ENCODE peak calls at places on chromosomes 1 and 21, in five cellular contexts. O is endothelial cell of umbilical vein, L is H1, B is K562, N is GM12878. E is an unnamed sample.

GRCh38 chr1:145927073-145927886 is at the start of gene RBM8A:
- DNase-seq in O (peak), B (peak), N (peak), L (peak), E (peak)

GRCh38 chr1:220769205-220769604 is 17.5 kb upstream of the MTARC1 start:
- DNase-seq in O (no peak), L (no peak), N (no peak), B (peak), E (no peak)

GRCh38 chr1:198272492-198272891 is 115.7 kb downstream of the NEK7 start:
- DNase-seq in O (peak), N (no peak), B (no peak), L (no peak), E (no peak)

GRCh38 chr1:235557495-235557894 is 53.2 kb upstream of the B3GALNT2 start:
- DNase-seq in L (no peak), O (no peak), N (no peak), B (peak), E (peak)

GRCh38 chr1:41476807-41477361 is 7.6 kb downstream of the EDN2 start:
- DNase-seq in N (no peak), L (no peak), O (no peak), B (no peak), E (no peak)

GRCh38 chr1:113388621-113389355 is 1.5 kb upstream of the MAGI3 start:
- DNase-seq in B (peak), N (no peak), L (no peak), O (peak), E (no peak)

GRCh38 chr1:58922302-58923089 is 138.6 kb upstream of the JUN start:
- DNase-seq in L (no peak), N (peak), O (no peak), B (no peak), E (no peak)

GRCh38 chr1:220430586-220430985 is 97.3 kb upstream of the MARK1 start:
- DNase-seq in O (no peak), N (no peak), L (no peak), B (no peak), E (no peak)

GRCh38 chr1:186236921-186237320 is 138.1 kb downstream of the TPR start:
- DNase-seq in B (no peak), L (no peak), N (no peak), O (peak), E (no peak)

GRCh38 chr1:23389846-23390321 is 20.2 kb upstream of the ZNF436 start:
- DNase-seq in N (no peak), O (no peak), B (no peak), L (no peak), E (no peak)

GRCh38 chr1:20640183-20640597 is 6.9 kb downstream of the PINK1 start:
- DNase-seq in O (peak), B (peak), L (no peak), N (peak), E (peak)

GRCh38 chr1:149885364-149886111 is 13.8 kb upstream of the BOLA1 start:
- DNase-seq in B (peak), O (peak), L (no peak), N (peak), E (peak)

GRCh38 chr1:171999756-172000155 is 158.5 kb downstream of the DNM3 start:
- DNase-seq in O (no peak), L (no peak), N (no peak), B (no peak), E (no peak)

GRCh38 chr1:90810681-90811080 is 93.6 kb upstream of the BARHL2 start:
- DNase-seq in L (no peak), O (no peak), B (no peak), N (no peak), E (no peak)

GRCh38 chr1:175635092-175635491 is 108.3 kb downstream of the TNR start:
- DNase-seq in B (no peak), O (no peak), L (no peak), N (no peak), E (no peak)

GRCh38 chr1:240946926-240947325 is 335.0 kb upstream of the GREM2 start:
- DNase-seq in N (no peak), O (peak), B (peak), L (no peak), E (peak)

GRCh38 chr21:15442743-15443142 is 287.0 kb upstream of the USP25 start:
- DNase-seq in B (no peak), N (no peak), L (no peak), O (no peak), E (no peak)

GRCh38 chr1:110872745-110873435 is at the start of gene CD53:
- DNase-seq in B (peak), O (no peak), L (no peak), N (peak), E (no peak)

GRCh38 chr1:169466259-169467230 is 19.2 kb downstream of the SLC19A2 start:
- DNase-seq in O (peak), B (peak), L (no peak), N (no peak), E (peak)

GRCh38 chr1:55735110-55735509 is 519.9 kb upstream of the USP24 start:
- DNase-seq in L (no peak), N (no peak), B (no peak), O (no peak), E (no peak)

GRCh38 chr1:151988405-151988851 is 5.2 kb downstream of the S100A10 start:
- DNase-seq in O (peak), B (peak), L (no peak), N (no peak), E (no peak)

GRCh38 chr1:151990856-151991198 is 2.8 kb downstream of the S100A10 start:
- DNase-seq in B (no peak), N (no peak), O (peak), L (no peak), E (no peak)

GRCh38 chr1:151991663-151992344 is 1.9 kb downstream of the S100A10 start:
- DNase-seq in B (no peak), L (no peak), N (no peak), O (peak), E (no peak)

GRCh38 chr1:151990058-151990855 is 3.4 kb downstream of the S100A10 start:
- DNase-seq in L (no peak), B (no peak), N (no peak), O (peak), E (no peak)

GRCh38 chr1:151989131-151989868 is 4.4 kb downstream of the S100A10 start:
- DNase-seq in N (no peak), O (peak), B (no peak), L (no peak), E (no peak)
- TF ChIP-seq POLR2AphosphoS5 in N (no peak), O (peak), B (no peak), L (no peak), E (no peak)

GRCh38 chr21:42654179-42654912 is 925 bp downstream of the PDE9A start:
- DNase-seq in O (no peak), B (no peak), N (no peak), L (no peak), E (peak)

GRCh38 chr21:42650441-42651421 is 2.7 kb upstream of the PDE9A start:
- DNase-seq in L (no peak), N (no peak), O (no peak), B (no peak), E (no peak)

GRCh38 chr21:42653492-42654061 is at the start of gene PDE9A:
- DNase-seq in L (no peak), N (no peak), O (no peak), B (peak), E (peak)

GRCh38 chr21:42651515-42652401 is 1.7 kb upstream of the PDE9A start:
- DNase-seq in O (no peak), L (no peak), B (no peak), N (no peak), E (no peak)

GRCh38 chr21:42652527-42653491 is 612 bp upstream of the PDE9A start:
- DNase-seq in O (peak), B (peak), N (no peak), L (no peak), E (peak)
- TF ChIP-seq EZH2 in O (peak), B (no peak), N (no peak), L (no peak), E (no peak)

GRCh38 chr1:212039622-212040021 is 4.1 kb downstream of the DTL start:
- DNase-seq in N (no peak), B (no peak), L (no peak), O (no peak), E (no peak)
- H3K4me2 ChIP-seq in N (peak), B (no peak), L (no peak), O (no peak), E (no peak)

DNA sequence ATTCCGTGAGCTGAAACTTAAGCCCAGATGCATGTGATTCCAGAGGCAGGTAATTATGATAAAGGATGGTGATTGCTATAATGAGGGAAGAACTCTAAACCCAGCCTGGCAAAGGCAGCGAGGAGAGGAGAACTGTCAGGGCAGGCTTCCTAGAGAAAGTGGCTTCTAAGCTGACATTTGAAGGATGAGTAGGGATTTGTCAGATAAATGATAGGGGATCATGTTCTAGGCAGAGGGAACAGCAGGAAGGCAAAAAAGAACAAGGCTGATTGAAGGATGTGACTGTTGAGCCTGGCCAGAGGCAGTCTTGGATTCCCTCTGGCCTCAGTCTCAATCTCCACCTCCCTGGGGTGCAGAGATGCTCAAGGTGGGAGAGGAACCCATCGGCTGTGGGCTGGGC is 146.4 kb upstream of the POU3F1 start:
- DNase-seq in N (no peak), L (no peak), B (no peak), O (no peak), E (no peak)
- TF ChIP-seq POLR2AphosphoS5 in N (no peak), L (no peak), B (no peak), O (no peak), E (no peak)

GRCh38 chr1:156388814-156389137 is 19.8 kb downstream of the RHBG start:
- DNase-seq in N (no peak), O (no peak), L (no peak), B (no peak), E (no peak)

GRCh38 chr1:156386134-156386901 is 17.3 kb downstream of the RHBG start:
- DNase-seq in L (no peak), O (no peak), B (no peak), N (no peak), E (no peak)

GRCh38 chr1:156386949-156387898 is 18.2 kb downstream of the RHBG start:
- DNase-seq in O (no peak), N (no peak), L (no peak), B (no peak), E (no peak)

GRCh38 chr1:156389311-156389710 is 20.3 kb downstream of the RHBG start:
- DNase-seq in B (no peak), O (no peak), N (no peak), L (no peak), E (no peak)

GRCh38 chr1:156387899-156388813 is 19.1 kb downstream of the RHBG start:
- DNase-seq in O (no peak), B (no peak), L (no peak), N (no peak), E (peak)
- TF ChIP-seq EZH2 in O (peak), B (no peak), L (no peak), N (no peak), E (peak)

GRCh38 chr1:24826510-24826909 is 81.3 kb downstream of the CLIC4 start:
- DNase-seq in O (peak), L (no peak), N (no peak), B (no peak), E (no peak)
- H3K4me2 ChIP-seq in O (no peak), L (no peak), N (no peak), B (no peak), E (no peak)

GRCh38 chr1:156858959-156859522 is at the start of gene INSRR:
- DNase-seq in B (peak), N (no peak), O (no peak), L (no peak), E (peak)

GRCh38 chr1:156859523-156860112 is 701 bp upstream of the INSRR start:
- DNase-seq in L (no peak), O (peak), N (no peak), B (no peak), E (peak)

GRCh38 chr1:156862602-156863599 is 2.2 kb downstream of the NTRK1 start:
- DNase-seq in L (no peak), N (no peak), O (no peak), B (peak), E (no peak)

GRCh38 chr1:156860113-156860638 is 489 bp upstream of the NTRK1 start:
- DNase-seq in B (peak), O (peak), L (no peak), N (no peak), E (peak)

DNA sequence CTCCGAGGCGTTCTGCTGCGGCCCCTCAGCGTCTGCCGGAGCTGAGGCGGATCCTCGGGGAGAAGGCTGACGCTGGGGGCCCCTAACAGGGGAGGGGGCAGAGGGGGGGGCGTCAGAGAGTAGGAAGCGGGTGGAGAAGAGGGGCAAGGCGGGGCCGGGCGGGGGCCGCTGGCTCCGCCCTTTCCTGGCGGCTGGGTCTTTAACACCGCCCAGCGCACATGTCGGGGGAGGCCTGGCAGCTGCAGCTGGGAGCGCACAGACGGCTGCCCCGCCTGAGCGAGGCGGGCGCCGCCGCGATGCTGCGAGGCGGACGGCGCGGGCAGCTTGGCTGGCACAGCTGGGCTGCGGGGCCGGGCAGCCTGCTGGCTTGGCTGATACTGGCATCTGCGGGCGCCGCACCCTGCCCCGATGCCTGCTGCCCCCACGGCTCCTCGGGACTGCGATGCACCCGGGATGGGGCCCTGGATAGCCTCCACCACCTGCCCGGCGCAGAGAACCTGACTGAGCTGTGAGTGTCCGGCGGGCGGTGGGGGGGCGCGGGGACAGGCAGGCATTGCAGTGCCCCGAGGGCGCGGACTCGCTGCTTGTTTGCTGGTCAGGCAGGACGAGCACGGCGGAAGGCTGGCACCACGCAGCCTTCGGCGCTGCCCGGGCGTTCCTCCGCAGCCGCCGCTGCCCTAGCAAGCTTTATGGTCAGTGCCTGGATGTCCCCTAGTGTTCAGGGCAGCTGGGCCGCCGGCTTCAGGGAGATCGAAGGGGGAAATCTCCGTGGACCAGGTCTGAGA is at the start of gene NTRK1:
- DNase-seq in N (no peak), O (peak), B (peak), L (no peak), E (peak)
- TF ChIP-seq POLR2AphosphoS5 in N (no peak), O (no peak), B (no peak), L (no peak), E (no peak)

E was measured in GM23338.